ENCODE peak calls at places on chromosomes 5 and 9, in seven cellular contexts. X is breast epithelium, Q is adipocyte, E is gastrocnemius medialis, U is psoas muscle, B is PC-3, O is lung. H is an unnamed sample.

GRCh38 chr9:36802171-36802920 is 229.7 kb downstream of the MELK start:
- DNase-seq in B (peak; percentile 17), X (no peak), O (no peak), Q (peak; percentile 51), U (no peak), E (no peak), H (no peak)

GRCh38 chr9:114611516-114612271 is 603 bp downstream of the TMEM268 start:
- DNase-seq in Q (peak; percentile 89), B (peak; percentile 34), U (peak; percentile 71), X (peak; percentile 63), O (peak; percentile 58), E (peak; percentile 45), H (peak; percentile 25)

GRCh38 chr9:16029056-16029615 is 476.3 kb downstream of the CCDC171 start:
- DNase-seq in U (no peak), E (no peak), B (peak; percentile 57), X (no peak), Q (no peak), O (no peak), H (no peak)

GRCh38 chr5:102858221-102858620 is 103.1 kb downstream of the PAM start:
- DNase-seq in X (no peak), U (no peak), Q (no peak), B (no peak), E (no peak), O (no peak), H (no peak)

GRCh38 chr5:77560677-77561263 is 68.7 kb upstream of the WDR41 start:
- DNase-seq in B (peak; percentile 58), Q (peak; percentile 72), U (no peak), E (no peak), O (no peak), X (no peak), H (no peak)

GRCh38 chr5:13930721-13931246 is 13.7 kb downstream of the DNAH5 start:
- DNase-seq in X (no peak), Q (no peak), U (no peak), E (no peak), B (no peak), O (no peak), H (no peak)

GRCh38 chr5:15791274-15791673 is 291.3 kb downstream of the FBXL7 start:
- DNase-seq in E (no peak), X (no peak), Q (no peak), U (no peak), O (no peak), B (peak; percentile 38), H (no peak)

GRCh38 chr5:130955041-130955440 is 210.0 kb downstream of the HINT1 start:
- DNase-seq in X (no peak), O (no peak), E (no peak), Q (no peak), U (no peak), B (no peak), H (no peak)

GRCh38 chr9:115531410-115532130 is 413.6 kb upstream of the TNC start:
- DNase-seq in B (no peak), E (no peak), X (no peak), U (no peak), Q (peak; percentile 87), O (no peak), H (no peak)

GRCh38 chr9:134704499-134704898 is 62.9 kb downstream of the COL5A1 start:
- DNase-seq in Q (no peak), O (no peak), B (no peak), E (no peak), U (no peak), X (no peak), H (no peak)

GRCh38 chr9:126116351-126117157 is 210.1 kb upstream of the MVB12B start:
- DNase-seq in B (no peak), E (no peak), O (peak; percentile 15), Q (no peak), U (no peak), X (no peak), H (no peak)

GRCh38 chr9:120715331-120715924 is 1.2 kb upstream of the MEGF9 start:
- DNase-seq in O (no peak), B (no peak), E (peak; percentile 6), Q (peak; percentile 58), U (peak; percentile 71), X (no peak), H (no peak)

GRCh38 chr5:141412853-141413539 is at the start of gene PCDHGA10:
- DNase-seq in U (peak; percentile 43), E (no peak), O (no peak), B (no peak), X (no peak), Q (peak; percentile 97), H (peak; percentile 29)

GRCh38 chr5:141419074-141419880 is 1.6 kb upstream of the PCDHGA11 start:
- DNase-seq in E (no peak), O (no peak), B (no peak), X (no peak), Q (no peak), U (no peak), H (no peak)

GRCh38 chr5:141409598-141410306 is 1.9 kb downstream of the PCDHGB6 start:
- DNase-seq in E (no peak), B (no peak), Q (no peak), U (no peak), O (no peak), X (no peak), H (no peak)

GRCh38 chr5:141411575-141411974 is 1.2 kb upstream of the PCDHGA10 start:
- DNase-seq in Q (no peak), U (no peak), O (no peak), X (no peak), B (no peak), E (no peak), H (no peak)

GRCh38 chr5:141413540-141414069 is 818 bp downstream of the PCDHGA10 start:
- DNase-seq in E (no peak), Q (no peak), X (no peak), O (no peak), U (no peak), B (no peak), H (no peak)
- H3K9me3 ChIP-seq in E (no peaks in the 10 kb centered on the region), Q (peaks cover 29% of the 10 kb centered on the region), X (peaks cover 73% of the 10 kb centered on the region), O (no peaks in the 10 kb centered on the region), U (peaks cover 7% of the 10 kb centered on the region), B (peaks cover 4% of the 10 kb centered on the region), H (peaks cover 5% of the 10 kb centered on the region)

DNA sequence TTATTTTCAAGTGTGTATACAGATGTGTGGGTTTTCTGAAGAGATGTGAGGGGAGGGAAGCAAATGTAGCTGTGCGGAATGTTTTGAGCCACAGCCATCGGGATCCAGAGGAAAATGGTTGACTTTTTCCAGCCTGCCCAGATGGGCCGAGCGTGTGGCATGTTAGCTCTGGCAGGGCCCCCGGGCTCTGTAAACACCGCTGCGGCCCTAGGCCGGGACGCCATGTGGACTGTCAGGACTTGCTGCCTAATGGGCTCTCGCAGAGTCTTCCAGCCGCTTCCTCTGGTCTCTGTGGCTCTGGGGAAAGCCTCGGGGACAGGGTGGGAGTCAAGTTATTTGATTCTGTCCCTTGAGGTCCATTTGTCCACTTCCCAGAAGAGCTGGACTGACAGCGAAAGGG is 109.6 kb upstream of the PTCH1 start:
- DNase-seq in U (no peak), E (no peak), Q (no peak), X (no peak), O (no peak), B (no peak), H (no peak)
- H3K9me3 ChIP-seq in U (no peaks in the 10 kb centered on the region), E (no peaks in the 10 kb centered on the region), Q (peaks cover 2% of the 10 kb centered on the region), X (no peaks in the 10 kb centered on the region), O (no peaks in the 10 kb centered on the region), B (no peaks in the 10 kb centered on the region), H (no peaks in the 10 kb centered on the region)

GRCh38 chr5:28012538-28012937 is 974.2 kb upstream of the CDH9 start:
- DNase-seq in Q (no peak), B (no peak), U (no peak), X (no peak), E (no peak), O (no peak), H (no peak)
- H3K9me3 ChIP-seq in Q (peaks cover 37% of the 10 kb centered on the region), B (peaks cover 10% of the 10 kb centered on the region), U (peaks cover 11% of the 10 kb centered on the region), X (peaks cover 21% of the 10 kb centered on the region), E (no peaks in the 10 kb centered on the region), O (peaks cover 3% of the 10 kb centered on the region), H (no peaks in the 10 kb centered on the region)

DNA sequence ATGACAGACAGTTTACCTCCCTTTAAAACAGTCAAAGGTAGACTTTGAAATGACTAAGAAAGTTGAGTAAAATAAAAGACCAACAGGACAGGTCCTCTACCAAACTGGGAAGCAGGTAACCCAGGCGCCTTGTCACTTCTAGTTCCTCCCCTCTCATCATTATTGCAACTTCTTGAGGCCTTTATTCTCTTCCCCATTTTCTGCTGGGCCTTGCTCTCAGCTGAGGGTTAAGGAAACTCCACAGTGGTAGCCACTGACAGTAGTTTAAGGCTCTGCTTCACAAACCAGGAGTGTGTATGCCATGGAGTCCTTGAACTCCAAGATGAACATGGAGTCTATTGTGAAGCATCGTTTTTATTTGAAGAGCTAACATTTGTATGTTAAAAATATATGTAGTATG is 36.9 kb upstream of the TCERG1 start:
- DNase-seq in E (no peak), Q (no peak), U (no peak), X (no peak), B (no peak), O (no peak), H (no peak)
- H3K9me3 ChIP-seq in E (no peaks in the 10 kb centered on the region), Q (no peaks in the 10 kb centered on the region), U (no peaks in the 10 kb centered on the region), X (no peaks in the 10 kb centered on the region), B (no peaks in the 10 kb centered on the region), O (no peaks in the 10 kb centered on the region), H (no peaks in the 10 kb centered on the region)

GRCh38 chr5:141135030-141135717 is at the start of gene PCDHB5:
- DNase-seq in E (no peak), B (no peak), O (no peak), Q (peak; percentile 19), X (no peak), U (no peak), H (no peak)
- H3K9me3 ChIP-seq in E (no peaks in the 10 kb centered on the region), B (no peaks in the 10 kb centered on the region), O (peaks cover 5% of the 10 kb centered on the region), Q (peaks cover 31% of the 10 kb centered on the region), X (peaks cover 53% of the 10 kb centered on the region), U (peaks cover 24% of the 10 kb centered on the region), H (peaks cover 5% of the 10 kb centered on the region)